ENCODE peak calls at places on chromosomes 4 and X, in nine cellular contexts. M, K, S, H, X, Z, E, T and Q are unnamed samples.

GRCh38 chr4:633406-633805 is 8.0 kb downstream of the PDE6B start:
- DNase-seq in M (no peak), H (peak), T (no peak), X (no peak), Z (no peak), K (no peak), S (no peak), E (no peak), Q (peak)

GRCh38 chrX:69024931-69025330 is 140.3 kb downstream of the PJA1 start:
- DNase-seq in Z (no peak), H (peak), K (no peak), X (no peak), M (peak), T (peak), E (peak), S (no peak), Q (peak)

GRCh38 chr4:26958925-26959653 is 98.4 kb downstream of the STIM2 start:
- DNase-seq in X (no peak), M (no peak), K (no peak), H (no peak), S (no peak), T (no peak), E (no peak), Z (no peak), Q (no peak)

GRCh38 chr4:71241467-71242401 is 97.1 kb upstream of the SLC4A4 start:
- DNase-seq in E (no peak), K (no peak), X (no peak), M (peak), T (no peak), H (no peak), Z (no peak), S (no peak), Q (no peak)

GRCh38 chr4:139524062-139524631 is 31.9 kb downstream of the SETD7 start:
- DNase-seq in H (no peak), Z (no peak), X (no peak), K (peak), T (no peak), S (no peak), M (no peak), E (peak), Q (no peak)

GRCh38 chrX:107567370-107567769 is 60.9 kb upstream of the PRPS1 start:
- DNase-seq in X (no peak), S (no peak), H (no peak), T (no peak), M (no peak), E (no peak), Z (no peak), K (no peak), Q (no peak)

GRCh38 chr4:22071749-22072148 is 123.2 kb upstream of the KCNIP4 start:
- DNase-seq in T (no peak), E (peak), X (no peak), K (no peak), H (peak), S (no peak), M (no peak), Z (no peak), Q (no peak)

GRCh38 chr4:92090887-92091286 is 212.9 kb upstream of the GRID2 start:
- DNase-seq in M (no peak), E (no peak), H (no peak), X (no peak), K (no peak), T (no peak), Z (no peak), S (no peak), Q (no peak)

GRCh38 chrX:149060921-149061320 is 444.2 kb downstream of the IDS start:
- DNase-seq in M (no peak), H (no peak), S (no peak), T (peak), Z (no peak), X (no peak), K (no peak), E (peak), Q (no peak)

GRCh38 chr4:76960014-76960413 is 10.5 kb downstream of the SEPTIN11 start:
- DNase-seq in S (peak), H (no peak), M (no peak), K (no peak), E (peak), X (no peak), Z (no peak), T (peak), Q (no peak)

GRCh38 chr4:80875642-80876041 is 154.9 kb upstream of the BMP3 start:
- DNase-seq in Z (no peak), E (no peak), S (no peak), T (no peak), M (no peak), X (no peak), K (no peak), H (no peak), Q (no peak)

GRCh38 chr4:22338806-22339205 is 177.1 kb downstream of the ADGRA3 start:
- DNase-seq in S (no peak), T (no peak), E (no peak), K (peak), X (no peak), H (no peak), Z (no peak), M (peak), Q (no peak)

GRCh38 chr4:40718571-40718970 is 31.2 kb upstream of the NSUN7 start:
- DNase-seq in Z (no peak), M (peak), H (no peak), K (peak), E (no peak), X (no peak), T (no peak), S (no peak), Q (no peak)

GRCh38 chr4:165379662-165380061 is 854 bp downstream of the CPE start:
- DNase-seq in Z (no peak), S (no peak), H (peak), T (peak), X (no peak), M (no peak), K (peak), E (peak), Q (no peak)

GRCh38 chr4:82469776-82470345 is 39.5 kb downstream of the ENOPH1 start:
- DNase-seq in X (no peak), S (peak), Z (peak), H (peak), T (peak), E (peak), M (no peak), K (no peak), Q (no peak)
- TF ChIP-seq CTCF in X (no peak), S (peak), Z (no peak), H (no peak), T (no peak), E (no peak), M (no peak), K (no peak), Q (no peak)

DNA sequence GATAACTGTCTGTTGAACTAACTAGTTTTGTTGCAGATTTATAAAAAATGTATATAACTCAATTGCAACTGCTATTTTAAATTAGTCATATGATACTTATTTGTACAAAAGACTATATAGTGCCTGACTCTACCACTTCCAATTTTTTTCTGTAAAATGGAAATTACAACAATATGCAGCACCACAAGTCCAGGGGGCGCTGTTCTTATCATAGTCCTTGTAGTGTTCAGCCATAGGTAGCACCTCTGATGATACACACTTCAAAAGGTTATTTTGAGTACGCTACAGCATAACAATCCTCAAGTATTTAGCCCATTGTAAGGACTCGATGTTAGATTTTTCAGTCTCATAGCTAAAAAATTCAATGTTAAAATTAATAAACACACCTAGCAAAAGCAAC is 174.9 kb downstream of the CORIN start:
- DNase-seq in E (no peak), H (no peak), S (no peak), K (peak), M (no peak), T (no peak), X (no peak), Z (no peak), Q (no peak)
- TF ChIP-seq CTCF in E (peak), H (peak), S (peak), K (peak), M (no peak), T (peak), X (no peak), Z (peak), Q (no peak)

GRCh38 chr4:94290245-94290644 is 52.4 kb downstream of the HPGDS start:
- DNase-seq in H (no peak), K (no peak), M (no peak), E (no peak), T (peak), Z (no peak), S (no peak), X (no peak), Q (no peak)
- TF ChIP-seq CTCF in H (no peak), K (no peak), M (no peak), E (peak), T (peak), Z (no peak), S (no peak), X (no peak), Q (no peak)

GRCh38 chrX:134020910-134021309 is 35.5 kb upstream of the GPC3 start:
- DNase-seq in K (no peak), X (no peak), T (no peak), H (no peak), M (no peak), E (no peak), Z (no peak), S (no peak), Q (no peak)

GRCh38 chrX:134025986-134026731 is 40.8 kb upstream of the GPC3 start:
- DNase-seq in E (no peak), H (no peak), S (no peak), M (no peak), X (no peak), Z (no peak), T (no peak), K (no peak), Q (no peak)

GRCh38 chrX:134023851-134024281 is 38.5 kb upstream of the GPC3 start:
- DNase-seq in T (no peak), K (no peak), H (no peak), Z (no peak), S (no peak), M (no peak), E (no peak), X (no peak), Q (no peak)

GRCh38 chrX:134024686-134025377 is 39.4 kb upstream of the GPC3 start:
- DNase-seq in H (no peak), T (no peak), Z (no peak), E (no peak), X (no peak), K (no peak), M (no peak), S (no peak), Q (no peak)

GRCh38 chrX:134026732-134027311 is 41.4 kb upstream of the GPC3 start:
- DNase-seq in E (peak), M (peak), S (peak), Z (no peak), X (no peak), T (peak), K (peak), H (peak), Q (no peak)
- TF ChIP-seq CTCF in E (peak), M (no peak), S (peak), Z (peak), X (no peak), T (peak), K (peak), H (peak), Q (no peak)

GRCh38 chr4:179698321-179698720 is 2256.1 kb upstream of the AGA start:
- DNase-seq in E (peak), H (no peak), T (no peak), S (no peak), M (no peak), Z (no peak), X (no peak), K (no peak), Q (no peak)
- TF ChIP-seq CTCF in E (no peak), H (no peak), T (no peak), S (no peak), M (no peak), Z (no peak), X (no peak), K (no peak), Q (no peak)